ENCODE peak calls at places on chromosomes 6 and 20, in four cellular contexts. B, L, Y and V are unnamed samples.

GRCh38 chr6:142088858-142089216 is 43.9 kb upstream of the GJE1 start:
- DNase-seq in B (no peak), Y (no peak), L (peak), V (no peak)

GRCh38 chr6:57421503-57421902 is 104.1 kb downstream of the PRIM2 start:
- DNase-seq in B (no peak), L (no peak), Y (no peak), V (no peak)

GRCh38 chr6:169933251-169933821 is 181.9 kb downstream of the ERMARD start:
- DNase-seq in Y (no peak), B (peak), L (no peak), V (no peak)

GRCh38 chr6:135657207-135657606 is 159.7 kb upstream of the AHI1 start:
- DNase-seq in L (no peak), Y (no peak), B (peak), V (no peak)

GRCh38 chr20:61799394-61799923 is 266.2 kb downstream of the TAF4 start:
- DNase-seq in L (no peak), B (no peak), Y (no peak), V (no peak)

GRCh38 chr20:32972181-32973076 is 31.8 kb downstream of the SUN5 start:
- DNase-seq in L (no peak), B (no peak), Y (no peak), V (peak)

GRCh38 chr6:113644861-113645575 is 212.1 kb upstream of the MARCKS start:
- DNase-seq in Y (no peak), B (no peak), L (peak), V (no peak)

GRCh38 chr20:24146231-24146634 is 157.7 kb upstream of the GGTLC1 start:
- DNase-seq in Y (no peak), B (no peak), L (no peak), V (no peak)

GRCh38 chr20:36215778-36216177 is 20.5 kb upstream of the AAR2 start:
- DNase-seq in B (no peak), Y (no peak), L (no peak), V (no peak)

GRCh38 chr6:32047084-32047478 is 8.9 kb downstream of the CYP21A2 start:
- DNase-seq in B (no peak), Y (peak), L (peak), V (no peak)

GRCh38 chr6:72857791-72858190 is 235.9 kb downstream of the KCNQ5 start:
- DNase-seq in B (no peak), Y (no peak), L (peak), V (no peak)

GRCh38 chr6:4008324-4009047 is 70.5 kb downstream of the FAM217A start:
- DNase-seq in Y (no peak), B (no peak), L (peak), V (no peak)

GRCh38 chr20:59771506-59772372 is 161.7 kb downstream of the SYCP2 start:
- DNase-seq in Y (no peak), B (no peak), L (no peak), V (no peak)

GRCh38 chr20:11935754-11936551 is 18.3 kb downstream of the BTBD3 start:
- DNase-seq in Y (no peak), L (no peak), B (peak), V (no peak)

GRCh38 chr6:4774715-4775590 is 1.3 kb upstream of the CDYL start:
- DNase-seq in Y (no peak), B (no peak), L (peak), V (peak)

GRCh38 chr6:131949909-131950766 is 1.0 kb downstream of the CCN2 start:
- DNase-seq in Y (peak), B (peak), L (peak), V (no peak)

GRCh38 chr20:57432874-57433491 is 41.8 kb downstream of the RBM38 start:
- DNase-seq in L (no peak), B (no peak), Y (peak), V (peak)

GRCh38 chr6:150953860-150954259 is 88.4 kb downstream of the MTHFD1L start:
- DNase-seq in B (no peak), L (no peak), Y (no peak), V (no peak)

GRCh38 chr20:25237610-25238318 is 10.1 kb upstream of the PYGB start:
- DNase-seq in B (no peak), L (peak), Y (no peak), V (no peak)

GRCh38 chr6:160041608-160042007 is 72.7 kb downstream of the IGF2R start:
- DNase-seq in Y (peak), L (peak), B (no peak), V (no peak)

GRCh38 chr6:109523478-109523877 is 40.5 kb upstream of the ZBTB24 start:
- DNase-seq in L (peak), B (no peak), Y (no peak), V (no peak)

GRCh38 chr20:6142348-6142993 is 19.6 kb upstream of the FERMT1 start:
- DNase-seq in B (peak), Y (no peak), L (peak), V (no peak)

GRCh38 chr6:42316390-42316970 is 98.8 kb upstream of the MRPS10 start:
- DNase-seq in Y (no peak), L (peak), B (no peak), V (peak)

GRCh38 chr6:42123379-42124103 is 18.9 kb downstream of the C6orf132 start:
- DNase-seq in Y (no peak), B (no peak), L (no peak), V (no peak)

GRCh38 chr6:2959909-2960719 is 11.3 kb downstream of the SERPINB6 start:
- DNase-seq in Y (no peak), L (peak), B (no peak), V (no peak)

GRCh38 chr6:90107721-90108364 is 188.8 kb downstream of the BACH2 start:
- DNase-seq in L (no peak), Y (no peak), B (no peak), V (no peak)

GRCh38 chr6:441126-441920 is 49.8 kb downstream of the IRF4 start:
- DNase-seq in L (no peak), B (no peak), Y (no peak), V (no peak)

GRCh38 chr6:156953478-156954146 is 176.4 kb downstream of the ARID1B start:
- DNase-seq in B (peak), Y (no peak), L (peak), V (peak)

GRCh38 chr6:137764464-137764863 is 102.6 kb upstream of the TNFAIP3 start:
- DNase-seq in Y (no peak), L (peak), B (no peak), V (no peak)

GRCh38 chr20:38369387-38369786 is 23.1 kb downstream of the LBP start:
- DNase-seq in B (no peak), L (peak), Y (no peak), V (no peak)

GRCh38 chr6:25993038-25993684 is 30.6 kb downstream of the TRIM38 start:
- DNase-seq in L (no peak), B (no peak), Y (no peak), V (no peak)

GRCh38 chr6:125574604-125575003 is 174.8 kb upstream of the HEY2 start:
- DNase-seq in B (no peak), L (no peak), Y (no peak), V (no peak)

GRCh38 chr20:8853805-8854338 is 215.0 kb upstream of the PLCB4 start:
- DNase-seq in Y (no peak), L (peak), B (peak), V (no peak)

GRCh38 chr6:148443798-148444560 is 101.3 kb downstream of the SASH1 start:
- DNase-seq in L (no peak), Y (no peak), B (no peak), V (no peak)

GRCh38 chr20:49028684-49029083 is 17.4 kb upstream of the CSE1L start:
- DNase-seq in Y (no peak), L (peak), B (no peak), V (no peak)

GRCh38 chr6:81894788-81895221 is 142.3 kb upstream of the TENT5A start:
- DNase-seq in Y (peak), B (no peak), L (peak), V (no peak)

GRCh38 chr20:25546048-25546447 is 39.3 kb downstream of the NINL start:
- DNase-seq in B (no peak), L (no peak), Y (no peak), V (no peak)

GRCh38 chr20:24131281-24131680 is 142.7 kb upstream of the GGTLC1 start:
- DNase-seq in L (no peak), B (no peak), Y (no peak), V (no peak)

GRCh38 chr6:113858067-113858604 is 991 bp downstream of the MARCKS start:
- DNase-seq in L (peak), B (peak), Y (peak), V (no peak)

GRCh38 chr6:3568396-3569082 is 111.7 kb upstream of the SLC22A23 start:
- DNase-seq in L (no peak), B (no peak), Y (no peak), V (no peak)